ENCODE peak calls at places on chromosome 2, in four cellular contexts. T is CD8-positive, alpha-beta T cell; R is K562; E is lower lobe of right lung. C is an unnamed sample.

GRCh38 chr2:127174176-127174575 is 45.9 kb downstream of the CYP27C1 start:
- DNase-seq in T (no peak), R (no peak), E (no peak), C (no peak)

GRCh38 chr2:25159947-25160346 is 8.4 kb downstream of the POMC start:
- DNase-seq in T (no peak), R (peak; percentile 58), E (peak; percentile 26), C (no peak)

GRCh38 chr2:58965602-58966001 is 724.5 kb upstream of the FANCL start:
- DNase-seq in T (no peak), R (no peak), E (no peak), C (no peak)

GRCh38 chr2:150609831-150610582 is 122.5 kb upstream of the RND3 start:
- DNase-seq in T (no peak), R (no peak), E (no peak), C (no peak)

GRCh38 chr2:134137182-134137595 is 116.7 kb upstream of the MGAT5 start:
- DNase-seq in T (no peak), R (no peak), E (peak; percentile 62), C (peak; percentile 37)

GRCh38 chr2:43370705-43371104 is 144.3 kb upstream of the ZFP36L2 start:
- DNase-seq in T (no peak), R (no peak), E (no peak), C (no peak)

GRCh38 chr2:53575606-53576360 is 191.8 kb upstream of the CHAC2 start:
- DNase-seq in T (no peak), R (no peak), E (no peak), C (no peak)

GRCh38 chr2:128626758-128627515 is 308.3 kb upstream of the HS6ST1 start:
- DNase-seq in T (no peak), R (peak; percentile 31), E (peak; percentile 38), C (no peak)

GRCh38 chr2:20071397-20072383 is 20.3 kb upstream of the LAPTM4A start:
- DNase-seq in T (no peak), R (no peak), E (no peak), C (peak; percentile 87)

GRCh38 chr2:218824004-218824403 is 7.6 kb downstream of the PRKAG3 start:
- DNase-seq in T (no peak), R (no peak), E (peak; percentile 31), C (no peak)

GRCh38 chr2:177335917-177336450 is 56.6 kb upstream of the AGPS start:
- DNase-seq in T (no peak), R (no peak), E (no peak), C (no peak)

GRCh38 chr2:128457716-128458115 is 139.0 kb upstream of the HS6ST1 start:
- DNase-seq in T (no peak), R (no peak), E (no peak), C (no peak)

GRCh38 chr2:42401773-42402172 is 40.8 kb upstream of the COX7A2L start:
- DNase-seq in T (no peak), R (no peak), E (no peak), C (no peak)

GRCh38 chr2:235171511-235172130 is 219.8 kb downstream of the SH3BP4 start:
- DNase-seq in T (no peak), R (no peak), E (no peak), C (no peak)

GRCh38 chr2:42252464-42252863 is 83.3 kb downstream of the EML4 start:
- DNase-seq in T (no peak), R (no peak), E (no peak), C (no peak)

GRCh38 chr2:240503848-240504247 is 53.9 kb downstream of the ANKMY1 start:
- DNase-seq in T (no peak), R (no peak), E (peak; percentile 24), C (no peak)

GRCh38 chr2:219611866-219612604 is 14.4 kb downstream of the STK11IP start:
- DNase-seq in T (no peak), R (no peak), E (no peak), C (no peak)

GRCh38 chr2:72934683-72935610 is 17.6 kb downstream of the EMX1 start:
- DNase-seq in T (no peak), R (peak; percentile 72), E (no peak), C (no peak)

GRCh38 chr2:10330700-10331032 is 28.0 kb downstream of the HPCAL1 start:
- DNase-seq in T (no peak), R (no peak), E (no peak), C (no peak)

GRCh38 chr2:121386707-121387106 is 101.7 kb upstream of the TFCP2L1 start:
- DNase-seq in T (no peak), R (no peak), E (no peak), C (no peak)

GRCh38 chr2:71358931-71359671 is 27.5 kb downstream of the ZNF638 start:
- DNase-seq in T (no peak), R (no peak), E (no peak), C (no peak)

GRCh38 chr2:30956995-30957394 is 149.7 kb upstream of the CAPN13 start:
- DNase-seq in T (no peak), R (no peak), E (no peak), C (no peak)

GRCh38 chr2:201349601-201350000 is 7.5 kb downstream of the FLACC1 start:
- DNase-seq in T (no peak), R (no peak), E (no peak), C (no peak)

GRCh38 chr2:234951386-234952269 is at the start of gene SH3BP4:
- DNase-seq in T (peak; percentile 18), R (peak; percentile 75), E (peak; percentile 88), C (peak; percentile 88)

GRCh38 chr2:28137221-28137620 is 246.7 kb downstream of the BABAM2 start:
- DNase-seq in T (no peak), R (no peak), E (no peak), C (peak; percentile 69)

GRCh38 chr2:209946539-209946938 is 55.9 kb upstream of the RPE start:
- DNase-seq in T (no peak), R (no peak), E (no peak), C (no peak)

GRCh38 chr2:237268004-237268708 is 145.8 kb downstream of the COL6A3 start:
- DNase-seq in T (no peak), R (no peak), E (no peak), C (no peak)

GRCh38 chr2:18154259-18154658 is 275.8 kb downstream of the KCNS3 start:
- DNase-seq in T (no peak), R (no peak), E (no peak), C (no peak)

GRCh38 chr2:196322963-196323810 is 151.8 kb upstream of the STK17B start:
- DNase-seq in T (no peak), R (no peak), E (no peak), C (no peak)

GRCh38 chr2:55163895-55164509 is 68.1 kb downstream of the CLHC1 start:
- DNase-seq in T (no peak), R (no peak), E (no peak), C (peak; percentile 49)

GRCh38 chr2:170235860-170236638 is 58.1 kb downstream of the MYO3B start:
- DNase-seq in T (no peak), R (peak; percentile 84), E (no peak), C (no peak)

GRCh38 chr2:974054-974453 is 23.4 kb downstream of the SNTG2 start:
- DNase-seq in T (peak; percentile 55), R (no peak), E (no peak), C (no peak)

DNA sequence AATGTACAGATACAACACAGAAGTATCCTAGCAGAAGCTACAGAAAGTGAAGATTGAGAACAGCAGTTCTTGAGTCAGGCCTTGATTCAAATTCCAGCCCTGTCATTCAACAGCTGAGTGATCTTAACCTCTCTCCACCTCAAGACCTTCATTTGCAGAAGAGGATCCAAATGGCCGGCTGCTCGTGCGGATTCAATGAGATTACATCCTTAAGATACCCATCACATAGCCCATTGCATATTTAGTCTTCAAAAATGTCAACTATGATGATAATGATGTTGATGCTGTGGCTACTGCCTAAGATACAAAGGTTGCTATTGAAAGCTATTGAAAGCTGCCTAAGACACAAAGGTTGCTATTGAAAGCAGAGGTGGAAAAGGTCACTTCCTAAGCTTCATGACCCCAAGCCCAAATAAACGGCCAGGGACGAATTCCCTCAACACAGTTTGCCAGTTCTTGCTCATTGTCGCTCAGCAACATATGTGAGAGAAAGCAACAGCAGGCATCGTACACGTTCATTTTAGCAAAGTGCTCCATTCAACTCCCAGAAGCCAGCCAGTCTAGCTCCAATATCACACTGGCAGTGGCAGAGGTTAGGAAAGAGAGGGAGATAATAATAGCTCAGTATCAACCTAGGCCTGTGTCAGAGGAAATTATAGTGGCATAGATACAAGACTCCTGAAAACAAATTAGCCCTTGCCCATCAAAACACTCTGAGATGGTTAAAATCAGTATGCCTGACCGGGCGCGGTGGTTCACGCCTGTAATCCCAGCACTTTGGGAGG is 36.1 kb downstream of the MRPL35 start:
- DNase-seq in T (no peak), R (no peak), E (no peak), C (no peak)
- H3K27ac ChIP-seq in T (no peak overlapping the region), R (no peak overlapping the region), E (no peak overlapping the region), C (no peak overlapping the region)

DNA sequence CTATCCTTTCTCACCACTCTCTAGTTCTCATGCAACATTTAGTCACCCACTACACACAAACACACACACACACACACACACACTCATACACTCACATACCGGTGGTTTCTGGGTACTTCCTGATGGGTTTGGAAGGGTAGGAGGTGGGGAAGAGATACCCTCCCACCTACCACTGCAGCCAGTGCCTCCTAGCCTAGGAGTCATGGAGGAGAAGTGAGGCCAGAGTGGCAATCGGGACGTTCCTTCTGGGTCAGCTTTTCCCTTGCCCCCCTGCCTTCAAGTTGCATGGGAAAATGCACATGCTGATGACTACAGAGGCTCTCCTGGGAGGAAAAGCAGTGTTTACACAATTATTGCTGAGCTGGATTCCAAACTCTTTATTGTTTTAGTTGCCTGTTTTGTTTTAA is 53.8 kb upstream of the SPATS2L start:
- DNase-seq in T (no peak), R (no peak), E (no peak), C (no peak)
- H3K4me3 ChIP-seq in T (no peak overlapping the region), R (no peak overlapping the region), E (no peak overlapping the region), C (no peak overlapping the region)

GRCh38 chr2:61013382-61013781 is 4.1 kb upstream of the PEX13 start:
- DNase-seq in T (no peak), R (no peak), E (no peak), C (no peak)

GRCh38 chr2:61009355-61009754 is 8.2 kb upstream of the PEX13 start:
- DNase-seq in T (no peak), R (no peak), E (no peak), C (no peak)

GRCh38 chr2:61014805-61015204 is 2.7 kb upstream of the PEX13 start:
- DNase-seq in T (no peak), R (no peak), E (no peak), C (no peak)

GRCh38 chr2:61015971-61016370 is 1.5 kb upstream of the PEX13 start:
- DNase-seq in T (no peak), R (no peak), E (no peak), C (no peak)

GRCh38 chr2:61011649-61012048 is 5.9 kb upstream of the PEX13 start:
- DNase-seq in T (no peak), R (no peak), E (no peak), C (no peak)
- H3K27ac ChIP-seq in T (no peak overlapping the region), R (peak overlapping the region; percentile 21), E (no peak overlapping the region), C (no peak overlapping the region)

GRCh38 chr2:190436552-190436951 is 28.4 kb downstream of the MFSD6 start:
- DNase-seq in T (no peak), R (no peak), E (no peak), C (no peak)
- H3K4me3 ChIP-seq in T (no peak overlapping the region), R (no peak overlapping the region), E (no peak overlapping the region), C (no peak overlapping the region)